ENCODE peak calls at places on chromosomes 11 and 22, in five cellular contexts. Z is H9; Q is IMR-90; D is CD8-positive, alpha-beta T cell; S is PC-3. P is an unnamed sample.

GRCh38 chr11:112219476-112220232 is 6.6 kb upstream of the PTS start:
- DNase-seq in Z (peak; percentile 38), Q (peak; percentile 81), D (peak; percentile 6), S (peak; percentile 88), P (peak; percentile 26)

GRCh38 chr11:12728417-12728816 is 54.2 kb downstream of the TEAD1 start:
- DNase-seq in Z (no peak), Q (peak; percentile 34), D (no peak), S (peak; percentile 11), P (no peak)

GRCh38 chr11:8649361-8649760 is 33.1 kb downstream of the TRIM66 start:
- DNase-seq in Z (no peak), Q (peak; percentile 68), D (no peak), S (peak; percentile 45), P (no peak)

GRCh38 chr11:75191330-75191717 is 40.4 kb downstream of the SLCO2B1 start:
- DNase-seq in Z (no peak), Q (no peak), D (no peak), S (no peak), P (no peak)

GRCh38 chr11:11691296-11692141 is 69.7 kb upstream of the GALNT18 start:
- DNase-seq in Z (peak; percentile 63), Q (no peak), D (no peak), S (no peak), P (no peak)

GRCh38 chr22:44996120-44996519 is 13.7 kb downstream of the PHF21B start:
- DNase-seq in Z (no peak), Q (no peak), D (no peak), S (no peak), P (no peak)

GRCh38 chr11:71202598-71202944 is 49.8 kb downstream of the SHANK2 start:
- DNase-seq in Z (no peak), Q (no peak), D (no peak), S (no peak), P (no peak)

GRCh38 chr11:65021509-65021908 is 5.7 kb upstream of the SNX15 start:
- DNase-seq in Z (no peak), Q (no peak), D (no peak), S (no peak), P (no peak)

GRCh38 chr11:75347781-75348613 is 3.5 kb downstream of the ARRB1 start:
- DNase-seq in Z (peak; percentile 30), Q (peak; percentile 98), D (no peak), S (no peak), P (no peak)

GRCh38 chr22:22796729-22797128 is 90.9 kb upstream of the IGLL5 start:
- DNase-seq in Z (no peak), Q (no peak), D (no peak), S (no peak), P (no peak)

GRCh38 chr11:43377380-43377779 is 18.7 kb downstream of the TTC17 start:
- DNase-seq in Z (no peak), Q (no peak), D (no peak), S (no peak), P (no peak)

GRCh38 chr11:43381802-43382201 is 23.1 kb downstream of the TTC17 start:
- DNase-seq in Z (no peak), Q (no peak), D (no peak), S (no peak), P (no peak)

GRCh38 chr11:43376594-43376993 is 17.9 kb downstream of the TTC17 start:
- DNase-seq in Z (no peak), Q (peak; percentile 90), D (no peak), S (peak; percentile 86), P (no peak)

DNA sequence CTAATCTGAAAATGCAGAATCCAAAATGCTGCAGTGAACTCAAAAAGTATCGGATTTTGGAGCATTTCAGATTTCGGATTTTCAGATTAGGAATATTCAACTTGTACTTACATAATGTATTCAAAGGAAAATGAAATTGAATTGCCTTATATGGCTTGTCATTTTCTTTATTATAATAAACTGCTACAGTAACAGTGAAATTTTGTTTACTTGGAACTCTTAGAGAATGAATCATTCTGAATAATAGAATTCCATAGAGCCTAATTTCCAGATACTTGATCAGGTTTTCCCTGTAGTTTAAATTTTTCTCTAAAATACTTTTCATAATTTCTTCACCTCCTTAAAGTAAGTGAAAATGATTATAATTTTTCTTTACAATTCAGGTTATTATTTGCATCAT is 17.3 kb downstream of the TTC17 start:
- DNase-seq in Z (no peak), Q (no peak), D (no peak), S (peak; percentile 44), P (no peak)
- H3K27ac ChIP-seq in Z (no peak overlapping the region), Q (no peak overlapping the region), D (no peak overlapping the region), S (peak overlapping the region; percentile 64), P (no peak overlapping the region)

DNA sequence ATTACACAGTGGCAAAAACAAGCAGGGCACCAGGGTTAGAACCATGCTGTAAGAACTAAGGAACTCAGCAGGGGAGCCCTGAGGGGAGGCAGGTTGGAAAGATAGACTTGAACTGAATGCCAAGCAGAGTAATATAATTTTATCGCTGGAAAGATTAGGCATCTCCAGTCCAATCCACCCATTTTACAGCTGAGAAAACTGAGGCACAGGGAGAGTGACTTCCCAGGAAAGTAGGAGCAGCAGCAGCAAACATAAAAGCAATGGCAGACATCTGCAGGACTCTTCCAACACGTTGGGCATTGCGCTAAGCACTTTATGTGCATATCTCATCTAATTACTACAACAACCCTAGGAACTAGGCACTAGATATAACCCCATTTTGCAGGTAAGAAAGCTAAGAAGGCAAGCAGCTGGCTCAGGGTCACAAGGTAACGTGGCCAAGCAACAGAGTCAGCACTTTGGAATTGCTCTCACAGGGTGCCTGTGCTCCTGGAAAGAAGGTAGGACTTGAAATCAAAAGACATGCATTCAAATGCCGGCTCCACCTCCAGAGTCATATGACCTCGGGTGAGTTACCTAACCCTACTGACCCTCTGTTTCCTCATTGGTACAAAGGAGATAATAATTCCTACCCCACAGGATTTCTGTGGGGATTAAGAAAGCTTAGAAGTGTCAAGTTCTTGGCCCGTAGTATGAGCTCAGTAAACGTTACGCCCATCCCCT is 215.3 kb downstream of the BARX2 start:
- DNase-seq in Z (peak; percentile 41), Q (no peak), D (no peak), S (no peak), P (no peak)
- H3K27ac ChIP-seq in Z (no peak overlapping the region), Q (no peak overlapping the region), D (no peak overlapping the region), S (no peak overlapping the region), P (no peak overlapping the region)

GRCh38 chr11:132137289-132137980 is 767.0 kb downstream of the NTM start:
- DNase-seq in Z (no peak), Q (no peak), D (no peak), S (no peak), P (no peak)
- H3K27ac ChIP-seq in Z (no peak overlapping the region), Q (no peak overlapping the region), D (no peak overlapping the region), S (no peak overlapping the region), P (no peak overlapping the region)

GRCh38 chr11:86503131-86503530 is 128.4 kb downstream of the CCDC81 start:
- DNase-seq in Z (no peak), Q (no peak), D (no peak), S (no peak), P (no peak)
- H3K27ac ChIP-seq in Z (no peak overlapping the region), Q (no peak overlapping the region), D (no peak overlapping the region), S (no peak overlapping the region), P (no peak overlapping the region)

GRCh38 chr11:2811206-2812091 is 74.1 kb downstream of the CDKN1C start:
- DNase-seq in Z (no peak), Q (no peak), D (no peak), S (no peak), P (no peak)

GRCh38 chr11:2812371-2812991 is 73.1 kb downstream of the CDKN1C start:
- DNase-seq in Z (no peak), Q (no peak), D (no peak), S (no peak), P (no peak)

GRCh38 chr11:2808850-2809847 is 76.4 kb downstream of the CDKN1C start:
- DNase-seq in Z (no peak), Q (no peak), D (no peak), S (no peak), P (no peak)

GRCh38 chr11:2809854-2810253 is 75.7 kb downstream of the CDKN1C start:
- DNase-seq in Z (no peak), Q (no peak), D (no peak), S (no peak), P (no peak)

DNA sequence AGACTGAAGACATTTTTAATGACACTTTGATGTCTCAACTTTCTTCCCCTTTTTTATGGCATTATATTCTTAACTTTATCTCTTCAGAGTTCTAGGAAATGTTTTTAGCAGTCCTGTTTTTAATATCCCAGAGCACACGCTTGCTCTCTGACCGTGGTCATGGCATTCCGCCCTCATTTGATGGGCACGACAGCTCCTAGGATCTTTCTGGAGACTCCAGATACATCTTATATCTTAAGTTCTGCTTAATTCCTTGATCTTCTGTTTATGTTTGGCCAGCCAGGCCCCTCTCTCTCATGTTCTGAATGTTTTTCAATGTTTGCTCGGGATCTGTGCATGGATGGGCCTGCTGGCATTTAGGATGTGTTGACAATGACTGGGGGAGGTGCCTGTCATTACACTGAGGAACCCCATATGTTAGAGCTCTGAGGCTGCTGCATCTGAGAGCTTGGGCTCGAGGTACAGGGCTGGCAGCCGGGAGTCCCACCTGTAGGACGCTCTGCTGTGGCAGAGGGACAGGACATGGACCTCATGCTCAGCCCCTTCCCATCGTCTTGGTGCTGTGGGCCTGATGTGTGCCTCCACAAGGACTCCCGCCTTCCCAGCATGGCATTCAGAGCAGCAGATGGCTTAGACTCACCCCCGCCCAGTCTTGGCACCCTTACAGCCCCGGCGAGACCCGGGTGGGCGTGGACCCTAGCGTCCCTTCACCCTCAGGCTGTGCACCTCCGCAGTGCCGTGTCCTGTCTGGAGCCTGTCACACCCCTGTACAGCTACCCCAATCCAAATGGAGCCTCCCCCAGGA is 75.0 kb downstream of the CDKN1C start:
- DNase-seq in Z (no peak), Q (no peak), D (no peak), S (no peak), P (no peak)
- H3K27ac ChIP-seq in Z (no peak overlapping the region), Q (no peak overlapping the region), D (no peak overlapping the region), S (no peak overlapping the region), P (no peak overlapping the region)

GRCh38 chr11:77411238-77411637 is 62.7 kb downstream of the PAK1 start:
- DNase-seq in Z (no peak), Q (peak; percentile 30), D (peak; percentile 13), S (no peak), P (no peak)

GRCh38 chr11:77411717-77412441 is 62.0 kb downstream of the PAK1 start:
- DNase-seq in Z (peak; percentile 90), Q (peak; percentile 82), D (peak; percentile 75), S (peak; percentile 87), P (peak; percentile 73)

GRCh38 chr11:77413850-77414249 is 60.0 kb downstream of the PAK1 start:
- DNase-seq in Z (peak; percentile 34), Q (no peak), D (no peak), S (no peak), P (no peak)

GRCh38 chr11:77410076-77410827 is 63.6 kb downstream of the PAK1 start:
- DNase-seq in Z (no peak), Q (no peak), D (no peak), S (no peak), P (no peak)

GRCh38 chr11:77412814-77413213 is 61.1 kb downstream of the PAK1 start:
- DNase-seq in Z (no peak), Q (no peak), D (no peak), S (no peak), P (no peak)
- H3K27ac ChIP-seq in Z (no peak overlapping the region), Q (no peak overlapping the region), D (no peak overlapping the region), S (no peak overlapping the region), P (no peak overlapping the region)

GRCh38 chr11:115624065-115624464 is 119.8 kb upstream of the CADM1 start:
- DNase-seq in Z (no peak), Q (no peak), D (no peak), S (no peak), P (no peak)

GRCh38 chr11:115627071-115627470 is 122.9 kb upstream of the CADM1 start:
- DNase-seq in Z (no peak), Q (no peak), D (no peak), S (no peak), P (no peak)

GRCh38 chr11:115626414-115626813 is 122.2 kb upstream of the CADM1 start:
- DNase-seq in Z (no peak), Q (no peak), D (no peak), S (no peak), P (no peak)

GRCh38 chr11:115618428-115618827 is 114.2 kb upstream of the CADM1 start:
- DNase-seq in Z (no peak), Q (peak; percentile 36), D (no peak), S (no peak), P (no peak)

GRCh38 chr11:115623021-115623451 is 118.8 kb upstream of the CADM1 start:
- DNase-seq in Z (no peak), Q (peak; percentile 100), D (no peak), S (peak; percentile 7), P (no peak)
- H3K27ac ChIP-seq in Z (no peak overlapping the region), Q (peak overlapping the region; percentile 66), D (no peak overlapping the region), S (no peak overlapping the region), P (no peak overlapping the region)

P was measured in caudate nucleus.